ENCODE peak calls at places on chromosomes 12 and 14, in nine cellular contexts. I is effector memory CD8-positive, alpha-beta T cell; N is activated CD8-positive, alpha-beta memory T cell treated with anti-CD3 and anti-CD28 coated beads, Interleukin-2, amount 10 ng/mL, durations not matched to agents 7 days and 5 days; E is natural killer cell treated with Interleukin-12 subunit alpha and Interleukin-12 subunit beta and Interleukin-15 and Interleukin-18, amount 100 ng/mL, for 72 hours; W is stimulated activated naive B cell treated with anti-CD40 and anti-IgM and Interleukin-4, amounts not matched to agents 10 μg/mL and 1 μg/mL and 100 μg/mL, for 72 hours; G is CD8-positive, alpha-beta T cell; D is left ventricle myocardium superior; O is gastrocnemius medialis; Y is right lobe of liver. F is an unnamed sample.

GRCh38 chr12:114447274-114447716 is 41.4 kb upstream of the TBX5 start:
- ATAC-seq in E (no peak), D (peak; percentile 68), O (no peak), N (no peak), G (no peak), I (no peak), W (no peak), Y (no peak), F (no peak)

GRCh38 chr12:65648461-65648860 is 175.8 kb upstream of the HMGA2 start:
- ATAC-seq in O (no peak), D (no peak), E (no peak), G (no peak), I (no peak), N (no peak), Y (no peak), W (no peak), F (no peak)

GRCh38 chr14:57480044-57480443 is 13.6 kb downstream of the CCDC198 start:
- ATAC-seq in W (no peak), Y (no peak), O (no peak), E (no peak), N (no peak), I (no peak), G (no peak), D (no peak), F (no peak)

GRCh38 chr12:102371177-102371576 is 109.2 kb downstream of the IGF1 start:
- ATAC-seq in Y (no peak), D (no peak), E (no peak), W (peak; percentile 59), N (no peak), O (no peak), I (no peak), G (no peak), F (peak; percentile 77)

GRCh38 chr14:100967178-100967577 is 63.7 kb upstream of the RTL1 start:
- ATAC-seq in N (no peak), E (no peak), I (no peak), W (no peak), G (no peak), D (no peak), O (no peak), Y (no peak), F (no peak)

GRCh38 chr12:12936983-12937491 is 14.9 kb downstream of the GPRC5D start:
- ATAC-seq in I (no peak), W (no peak), D (no peak), N (no peak), G (no peak), O (no peak), Y (no peak), E (no peak), F (no peak)

GRCh38 chr14:74349757-74350156 is 1.5 kb downstream of the VRTN start:
- ATAC-seq in N (no peak), Y (no peak), E (no peak), D (no peak), G (no peak), O (no peak), W (no peak), I (no peak), F (no peak)

GRCh38 chr12:130552483-130552996 is 163.6 kb downstream of the RIMBP2 start:
- ATAC-seq in N (no peak), G (no peak), I (no peak), W (no peak), O (no peak), E (no peak), D (no peak), Y (no peak), F (no peak)

GRCh38 chr14:43041207-43041606 is 1434.5 kb downstream of the LRFN5 start:
- ATAC-seq in W (no peak), N (no peak), D (no peak), Y (no peak), O (no peak), I (no peak), E (no peak), G (no peak), F (no peak)

GRCh38 chr12:124543591-124544310 is 23.7 kb downstream of the NCOR2 start:
- ATAC-seq in N (no peak), O (peak; percentile 25), W (no peak), Y (peak; percentile 2), I (no peak), G (no peak), D (peak; percentile 2), E (no peak), F (no peak)

GRCh38 chr14:106657460-106657859 is 1131.1 kb downstream of the TMEM121 start:
- ATAC-seq in I (peak; percentile 58), O (no peak), N (no peak), E (no peak), D (no peak), Y (no peak), W (peak; percentile 51), G (peak; percentile 73), F (peak; percentile 73)

GRCh38 chr12:68374315-68374982 is 42.3 kb upstream of the MDM1 start:
- ATAC-seq in I (peak; percentile 92), D (no peak), E (peak; percentile 83), G (peak; percentile 85), N (peak; percentile 93), O (peak; percentile 91), W (peak; percentile 76), Y (no peak), F (peak; percentile 87)